ENCODE peak calls at places on chromosomes 12 and 14, in four cellular contexts. C is hepatocyte, Y is SK-N-SH, H is GM23338. L is an unnamed sample.

GRCh38 chr14:95290769-95291440 is 28.8 kb downstream of the CLMN start:
- DNase-seq in C (peak), Y (peak), H (peak), L (no peak)

GRCh38 chr14:90019824-90020523 is 41.8 kb upstream of the KCNK13 start:
- DNase-seq in C (no peak), Y (no peak), H (no peak), L (no peak)

GRCh38 chr14:90522585-90523191 is 125.9 kb downstream of the CALM1 start:
- DNase-seq in C (no peak), Y (peak), H (no peak), L (peak)

GRCh38 chr14:51208982-51209381 is 31.1 kb upstream of the TMX1 start:
- DNase-seq in C (no peak), Y (no peak), H (no peak), L (no peak)

GRCh38 chr14:91835920-91836843 is 31.2 kb downstream of the TC2N start:
- DNase-seq in C (peak), Y (peak), H (peak), L (peak)

GRCh38 chr14:97233319-97233980 is 436.3 kb downstream of the VRK1 start:
- DNase-seq in C (no peak), Y (no peak), H (no peak), L (no peak)

GRCh38 chr12:27164330-27165045 is 79.6 kb upstream of the STK38L start:
- DNase-seq in C (no peak), Y (no peak), H (no peak), L (no peak)

GRCh38 chr12:40915172-40915571 is 222.9 kb downstream of the CNTN1 start:
- DNase-seq in C (no peak), Y (no peak), H (no peak), L (no peak)

GRCh38 chr12:24661657-24662096 is 287.2 kb downstream of the BCAT1 start:
- DNase-seq in C (peak), Y (no peak), H (no peak), L (no peak)
- TF ChIP-seq CTCF in C (no peak), Y (no peak), H (no peak), L (no peak)

GRCh38 chr12:53952871-53953734 is 1.6 kb upstream of the HOXC12 start:
- DNase-seq in C (no peak), Y (no peak), H (peak), L (peak)
- TF ChIP-seq EZH2phosphoT487 in C (peak), Y (peak), H (peak), L (peak)

DNA sequence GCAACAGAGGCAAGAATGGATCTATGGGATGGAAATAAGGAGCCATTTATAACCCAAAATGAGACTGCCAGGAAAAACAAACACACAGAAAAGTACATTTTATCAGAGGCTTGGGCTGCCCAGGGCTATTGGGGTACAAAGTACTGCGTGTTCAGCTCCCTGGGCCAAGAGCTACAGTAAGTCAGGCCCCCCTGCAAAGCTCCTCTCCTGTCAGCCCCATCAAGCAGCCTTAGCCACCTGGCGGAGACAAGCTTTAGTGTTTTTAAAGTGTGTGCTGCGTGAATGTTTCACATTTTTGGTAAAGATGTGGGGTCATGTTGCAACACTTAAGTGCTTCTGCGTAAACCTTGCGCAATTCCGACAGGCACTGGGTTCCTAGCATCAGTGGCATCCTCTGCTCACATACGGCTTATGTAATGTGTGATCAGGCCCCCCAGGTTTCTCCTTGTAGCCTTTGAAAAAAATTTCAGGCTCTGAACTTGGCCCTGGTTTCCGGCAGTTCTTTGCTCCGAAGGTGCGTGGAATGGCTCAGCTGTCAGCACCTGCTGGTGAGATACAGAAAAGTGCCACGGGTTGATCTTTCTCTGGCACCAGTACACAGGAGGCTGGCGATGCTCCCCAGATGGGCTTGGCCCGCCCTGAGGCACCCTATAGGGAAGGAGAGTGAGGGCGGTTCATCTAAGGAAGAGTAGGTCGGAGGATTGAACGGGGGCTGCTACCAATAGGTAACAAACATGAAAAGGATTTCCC is 198.7 kb upstream of the EEA1 start:
- DNase-seq in C (peak), Y (no peak), H (peak), L (peak)
- TF ChIP-seq CTCF in C (peak), Y (no peak), H (peak), L (no peak)

GRCh38 chr12:5014269-5014668 is 29.4 kb upstream of the KCNA5 start:
- DNase-seq in C (no peak), Y (no peak), H (no peak), L (no peak)
- TF ChIP-seq EZH2phosphoT487 in C (no peak), Y (no peak), H (no peak), L (no peak)

GRCh38 chr14:99793213-99794155 is at the start of gene EML1:
- DNase-seq in C (peak), Y (peak), H (peak), L (peak)
- TF ChIP-seq CTCF in C (no peak), Y (no peak), H (no peak), L (no peak)

DNA sequence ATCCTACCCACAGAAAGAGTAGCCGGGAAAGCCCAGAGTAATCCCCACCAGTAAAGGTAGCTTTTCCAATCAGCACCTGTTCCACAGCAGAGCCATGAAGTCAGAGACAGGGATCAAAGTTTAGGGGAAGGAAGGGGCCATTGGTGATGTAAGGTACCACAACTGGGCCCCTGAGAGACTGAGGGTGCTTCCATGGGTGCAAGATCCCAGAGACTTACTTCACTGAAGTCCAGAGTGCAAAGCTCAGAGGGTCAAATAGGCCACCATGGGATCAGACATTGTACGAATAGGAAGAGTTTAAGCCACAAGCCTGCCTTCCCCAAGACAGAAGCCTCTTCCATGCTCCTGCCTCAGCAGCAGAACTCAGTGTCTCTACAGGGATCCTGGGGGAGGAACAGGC is 20.6 kb downstream of the OR10P1 start:
- DNase-seq in C (peak), Y (no peak), H (no peak), L (no peak)
- TF ChIP-seq EZH2phosphoT487 in C (no peak), Y (no peak), H (no peak), L (no peak)

L was measured in neural progenitor cell.